ENCODE peak calls at places on chromosomes 2 and 18, in seven cellular contexts. M is left cardiac atrium; H is epithelial cell of esophagus; X is activated T-cell treated with anti-CD3 and anti-CD28 coated beads for 1 hour; C is astrocyte of the hippocampus; F is transverse colon; I is stimulated activated CD8-positive, alpha-beta memory T cell treated with anti-CD3 and anti-CD28 coated beads, Interleukin-2, amount 100 ng/mL, for 48 hours. L is an unnamed sample.

GRCh38 chr2:229486673-229487072 is 215.6 kb upstream of the PID1 start:
- DNase-seq in M (no peak), X (no peak), F (no peak), C (no peak), I (no peak), H (no peak), L (no peak)

GRCh38 chr2:65214361-65214760 is 13.3 kb upstream of the ACTR2 start:
- DNase-seq in X (no peak), M (no peak), F (no peak), H (no peak), I (no peak), C (no peak), L (no peak)

GRCh38 chr2:73163522-73164367 is 38.6 kb upstream of the NOTO start:
- DNase-seq in M (peak; percentile 64), X (peak; percentile 56), I (peak; percentile 49), F (peak; percentile 73), H (peak; percentile 75), C (peak; percentile 87), L (no peak)

GRCh38 chr18:9095297-9096012 is 7.0 kb upstream of the NDUFV2 start:
- DNase-seq in C (no peak), H (no peak), X (no peak), M (no peak), F (peak; percentile 30), I (no peak), L (no peak)

GRCh38 chr18:45935591-45936335 is 31.4 kb downstream of the EPG5 start:
- DNase-seq in I (no peak), X (no peak), M (no peak), C (peak; percentile 84), F (no peak), H (no peak), L (no peak)

GRCh38 chr2:96264656-96265348 is 995 bp downstream of the TMEM127 start:
- DNase-seq in H (peak; percentile 39), I (no peak), F (no peak), C (peak; percentile 78), X (no peak), M (peak; percentile 46), L (no peak)

GRCh38 chr2:20490300-20491181 is 43.7 kb downstream of the RHOB start:
- DNase-seq in X (no peak), M (peak; percentile 72), I (no peak), H (peak; percentile 94), C (peak; percentile 95), F (peak; percentile 38), L (no peak)

GRCh38 chr2:45263147-45263546 is 253.9 kb upstream of the SIX2 start:
- DNase-seq in X (no peak), C (no peak), F (no peak), H (no peak), M (no peak), I (no peak), L (no peak)

GRCh38 chr2:111982822-111983221 is 72.2 kb upstream of the TMEM87B start:
- DNase-seq in M (no peak), I (no peak), C (no peak), H (no peak), X (no peak), F (no peak), L (no peak)

GRCh38 chr2:224171226-224171625 is 132.1 kb upstream of the SERPINE2 start:
- DNase-seq in F (peak; percentile 41), M (no peak), X (no peak), I (no peak), H (no peak), C (no peak), L (no peak)

GRCh38 chr2:26730549-26730948 is 33.5 kb upstream of the SLC35F6 start:
- DNase-seq in F (no peak), H (no peak), I (no peak), M (no peak), X (no peak), C (no peak), L (no peak)

GRCh38 chr18:48705531-48705930 is 166.7 kb downstream of the CTIF start:
- DNase-seq in I (no peak), M (no peak), F (no peak), X (no peak), C (no peak), H (no peak), L (no peak)

GRCh38 chr2:69083126-69083733 is 70.3 kb downstream of the ANTXR1 start:
- DNase-seq in C (peak; percentile 34), X (no peak), F (no peak), M (no peak), I (no peak), H (peak; percentile 89), L (no peak)

GRCh38 chr2:47043142-47043890 is 111.8 kb downstream of the STPG4 start:
- DNase-seq in H (peak; percentile 94), X (no peak), I (no peak), M (peak; percentile 48), C (peak; percentile 96), F (peak; percentile 39), L (peak; percentile 92)

GRCh38 chr2:127061377-127062273 is 45.3 kb downstream of the BIN1 start:
- DNase-seq in X (no peak), H (no peak), C (no peak), M (peak; percentile 56), F (no peak), I (no peak), L (no peak)

GRCh38 chr18:74990563-74991081 is 218.3 kb downstream of the PTGR3 start:
- DNase-seq in H (no peak), F (no peak), C (peak; percentile 63), I (no peak), M (no peak), X (no peak), L (no peak)

GRCh38 chr18:70354771-70355170 is 65.9 kb downstream of the SOCS6 start:
- DNase-seq in M (no peak), I (no peak), F (no peak), H (no peak), C (no peak), X (no peak), L (no peak)

GRCh38 chr2:10614940-10615339 is 74.8 kb downstream of the NOL10 start:
- DNase-seq in F (peak; percentile 35), C (no peak), X (no peak), M (no peak), H (peak; percentile 80), I (no peak), L (no peak)

GRCh38 chr18:62326646-62327348 is 1.7 kb downstream of the TNFRSF11A start:
- DNase-seq in M (no peak), X (no peak), I (no peak), F (no peak), H (no peak), C (no peak), L (no peak)

GRCh38 chr2:66862871-66863650 is 428.1 kb downstream of the MEIS1 start:
- DNase-seq in I (no peak), H (no peak), M (no peak), C (no peak), F (no peak), X (no peak), L (no peak)

GRCh38 chr18:44537521-44537920 is 143.2 kb upstream of the SETBP1 start:
- DNase-seq in X (no peak), M (no peak), C (peak; percentile 95), F (no peak), I (no peak), H (peak; percentile 97), L (peak; percentile 83)

GRCh38 chr2:163011035-163011434 is 172.5 kb upstream of the KCNH7 start:
- DNase-seq in F (no peak), C (no peak), X (no peak), I (no peak), H (no peak), M (no peak), L (no peak)

GRCh38 chr2:232418466-232419244 is 12.0 kb downstream of the ALPG start:
- DNase-seq in M (no peak), C (peak; percentile 70), F (peak; percentile 26), H (peak; percentile 58), X (no peak), I (peak; percentile 26), L (no peak)

GRCh38 chr2:240714747-240715725 is 23.4 kb downstream of the AQP12A start:
- DNase-seq in M (no peak), X (no peak), F (no peak), C (no peak), I (no peak), H (no peak), L (no peak)

GRCh38 chr18:23357992-23358594 is 95.0 kb upstream of the RIOK3 start:
- DNase-seq in X (no peak), I (no peak), H (no peak), C (peak; percentile 64), M (peak; percentile 79), F (peak; percentile 22), L (no peak)

GRCh38 chr2:171260471-171261424 is 100.1 kb upstream of the TLK1 start:
- DNase-seq in H (no peak), F (no peak), C (no peak), I (no peak), X (no peak), M (no peak), L (no peak)

GRCh38 chr2:20444113-20444992 is 2.5 kb upstream of the RHOB start:
- DNase-seq in H (peak; percentile 29), C (peak; percentile 61), I (no peak), F (peak; percentile 18), M (no peak), X (no peak), L (no peak)